ENCODE peak calls at places on chromosome 6, in eight cellular contexts. F is endothelial cell of umbilical vein, Y is right lobe of liver, D is PC-9, Q is psoas muscle, I is cardiac muscle cell, X is heart right ventricle, L is IMR-90. W is an unnamed sample.

GRCh38 chr6:160121558-160121957 is at the start of gene SLC22A1:
- DNase-seq in F (no peak), Q (no peak), Y (no peak), L (no peak), I (no peak), X (no peak), D (no peak), W (no peak)

GRCh38 chr6:154471609-154472362 is 38.7 kb downstream of the CNKSR3 start:
- DNase-seq in X (no peak), Q (no peak), Y (no peak), L (no peak), I (no peak), D (no peak), F (no peak), W (no peak)

GRCh38 chr6:126206504-126207246 is 133.2 kb upstream of the CENPW start:
- DNase-seq in I (no peak), L (no peak), X (no peak), F (no peak), Y (no peak), D (no peak), Q (no peak), W (no peak)

GRCh38 chr6:150876598-150876997 is 11.1 kb downstream of the MTHFD1L start:
- DNase-seq in I (no peak), D (no peak), Y (no peak), L (peak; percentile 37), X (peak; percentile 48), F (no peak), Q (peak; percentile 77), W (no peak)

GRCh38 chr6:36350681-36351091 is 14.0 kb upstream of the BNIP5 start:
- DNase-seq in L (peak; percentile 92), X (no peak), I (no peak), Q (no peak), Y (peak; percentile 34), F (peak; percentile 97), D (peak; percentile 80), W (no peak)

GRCh38 chr6:109892451-109893435 is 85.4 kb upstream of the GPR6 start:
- DNase-seq in F (no peak), Q (no peak), D (peak; percentile 98), X (no peak), L (no peak), I (no peak), Y (no peak), W (no peak)

GRCh38 chr6:153130515-153131036 is 506 bp downstream of the RGS17 start:
- DNase-seq in X (no peak), Y (no peak), D (no peak), F (no peak), I (peak; percentile 55), Q (no peak), L (no peak), W (no peak)

GRCh38 chr6:113930183-113930582 is 40.8 kb downstream of the HDAC2 start:
- DNase-seq in I (no peak), Y (no peak), L (no peak), D (no peak), F (no peak), Q (no peak), X (no peak), W (no peak)

GRCh38 chr6:168145747-168146596 is 67.0 kb upstream of the FRMD1 start:
- DNase-seq in L (no peak), Q (no peak), F (no peak), I (no peak), Y (no peak), X (no peak), D (no peak), W (no peak)

GRCh38 chr6:18883268-18883667 is 496.1 kb downstream of the RNF144B start:
- DNase-seq in D (no peak), I (no peak), F (no peak), Q (no peak), X (no peak), L (no peak), Y (no peak), W (no peak)

DNA sequence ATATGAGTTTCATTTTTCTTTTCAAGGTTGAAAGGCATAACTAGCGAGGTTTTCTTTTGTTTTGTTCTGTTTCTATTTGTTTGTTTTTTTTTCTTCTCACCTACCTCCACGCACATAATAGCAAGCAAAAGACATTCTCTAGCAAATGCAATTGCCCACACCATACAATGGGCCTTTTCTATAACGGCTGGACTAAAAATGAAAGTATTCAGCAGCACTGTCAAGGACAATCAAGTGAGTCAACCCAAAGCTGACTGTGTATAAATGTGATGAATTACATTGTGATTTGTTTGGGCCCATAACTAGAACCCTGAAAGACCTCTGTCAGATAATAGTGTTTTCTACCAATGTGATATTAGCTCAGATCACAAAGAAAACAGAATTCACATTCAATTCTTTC is 496.7 kb downstream of the RNF144B start:
- DNase-seq in Y (no peak), L (no peak), D (no peak), F (no peak), I (no peak), X (no peak), Q (no peak), W (no peak)
- H3K9me3 ChIP-seq in Y (no peaks in the 10 kb centered on the region), L (peaks cover 6% of the 10 kb centered on the region), D (no peaks in the 10 kb centered on the region), F (peaks cover 3% of the 10 kb centered on the region), I (no peaks in the 10 kb centered on the region), X (no peaks in the 10 kb centered on the region), Q (no peaks in the 10 kb centered on the region), W (no peaks in the 10 kb centered on the region)

GRCh38 chr6:85403331-85404015 is 46.4 kb upstream of the NT5E start:
- DNase-seq in I (no peak), D (peak; percentile 68), F (peak; percentile 90), X (no peak), Y (no peak), L (peak; percentile 92), Q (no peak), W (no peak)

GRCh38 chr6:85401186-85402062 is 48.5 kb upstream of the NT5E start:
- DNase-seq in Y (no peak), F (peak; percentile 29), L (no peak), X (no peak), Q (no peak), D (no peak), I (no peak), W (peak; percentile 2)

GRCh38 chr6:85402071-85402470 is 47.8 kb upstream of the NT5E start:
- DNase-seq in I (no peak), X (no peak), Q (no peak), F (no peak), Y (no peak), D (no peak), L (no peak), W (no peak)

GRCh38 chr6:85404497-85405174 is 45.2 kb upstream of the NT5E start:
- DNase-seq in I (no peak), Y (peak; percentile 46), F (peak; percentile 93), L (peak; percentile 95), D (peak; percentile 73), Q (no peak), X (no peak), W (no peak)

GRCh38 chr6:85402922-85403321 is 47.0 kb upstream of the NT5E start:
- DNase-seq in D (no peak), I (no peak), F (no peak), Y (no peak), X (no peak), Q (no peak), L (no peak), W (no peak)
- H3K4me1 ChIP-seq in D (peaks cover 51% of the 10 kb centered on the region), I (no peaks in the 10 kb centered on the region), F (peaks cover 55% of the 10 kb centered on the region), Y (peaks cover 11% of the 10 kb centered on the region), X (peaks cover 27% of the 10 kb centered on the region), Q (no peaks in the 10 kb centered on the region), L (peaks cover 41% of the 10 kb centered on the region), W (no peaks in the 10 kb centered on the region)

DNA sequence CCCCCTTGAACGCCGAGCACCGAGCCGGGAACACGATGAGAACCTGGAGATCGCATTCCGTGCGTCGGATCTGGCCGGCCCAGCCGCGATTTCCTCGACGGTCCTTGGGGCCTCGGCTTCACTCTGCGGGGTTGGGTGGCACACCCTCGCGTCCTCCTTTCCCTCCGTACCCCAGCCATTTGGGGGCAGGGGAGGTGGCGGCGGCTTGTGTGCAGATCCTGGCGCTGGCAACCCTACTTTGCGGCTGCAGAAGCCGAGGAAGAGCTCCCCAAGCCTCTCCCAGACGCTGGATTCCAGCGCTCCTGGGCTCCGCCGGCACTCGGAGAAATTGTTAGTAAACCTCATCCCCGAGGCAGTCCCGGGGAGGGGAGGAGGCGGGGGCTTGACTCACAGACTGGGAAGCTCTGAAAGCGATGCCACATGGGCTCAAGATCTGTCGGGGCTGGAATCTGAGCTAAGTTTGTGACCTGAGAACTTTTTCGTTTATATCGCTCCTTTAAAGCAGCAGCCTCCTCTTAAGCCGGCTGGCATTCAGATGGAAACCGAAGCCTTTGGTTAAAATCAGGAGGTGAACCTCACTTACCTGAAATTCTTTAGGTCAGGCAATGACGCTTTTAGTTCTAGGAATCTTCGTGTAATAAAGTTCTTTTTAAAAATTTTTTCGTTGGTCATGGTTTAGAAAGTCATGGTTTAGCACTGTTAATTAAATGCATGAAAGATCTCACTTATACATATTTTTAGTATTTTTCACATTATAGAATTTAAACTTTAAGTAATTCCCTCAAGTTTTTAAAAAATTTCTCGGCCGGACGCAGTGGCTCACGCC is 850 bp downstream of the DSE start:
- DNase-seq in Y (peak; percentile 67), F (peak; percentile 83), L (peak; percentile 94), D (peak; percentile 74), I (peak; percentile 81), Q (peak; percentile 91), X (peak; percentile 76), W (no peak)
- H3K4me3 ChIP-seq in Y (peak overlapping the region; percentile 73), F (peak overlapping the region; percentile 71), L (peak overlapping the region; percentile 63), D (peak overlapping the region; percentile 74), I (peak overlapping the region; percentile 71), Q (peak overlapping the region; percentile 97), X (peak overlapping the region; percentile 87), W (peak overlapping the region; percentile 57)

GRCh38 chr6:170142559-170142958 is 148.3 kb downstream of the DLL1 start:
- DNase-seq in L (no peak), D (no peak), Y (no peak), Q (no peak), F (no peak), I (no peak), X (no peak), W (no peak)

GRCh38 chr6:170144952-170145587 is 145.8 kb downstream of the DLL1 start:
- DNase-seq in L (no peak), X (no peak), D (no peak), Y (no peak), I (no peak), F (no peak), Q (no peak), W (no peak)

GRCh38 chr6:170140129-170140528 is 150.7 kb downstream of the DLL1 start:
- DNase-seq in D (no peak), X (no peak), Y (no peak), L (no peak), F (no peak), I (no peak), Q (no peak), W (no peak)

GRCh38 chr6:170146640-170147039 is 144.2 kb downstream of the DLL1 start:
- DNase-seq in I (no peak), D (no peak), X (no peak), F (no peak), L (no peak), Y (no peak), Q (peak; percentile 28), W (no peak)

DNA sequence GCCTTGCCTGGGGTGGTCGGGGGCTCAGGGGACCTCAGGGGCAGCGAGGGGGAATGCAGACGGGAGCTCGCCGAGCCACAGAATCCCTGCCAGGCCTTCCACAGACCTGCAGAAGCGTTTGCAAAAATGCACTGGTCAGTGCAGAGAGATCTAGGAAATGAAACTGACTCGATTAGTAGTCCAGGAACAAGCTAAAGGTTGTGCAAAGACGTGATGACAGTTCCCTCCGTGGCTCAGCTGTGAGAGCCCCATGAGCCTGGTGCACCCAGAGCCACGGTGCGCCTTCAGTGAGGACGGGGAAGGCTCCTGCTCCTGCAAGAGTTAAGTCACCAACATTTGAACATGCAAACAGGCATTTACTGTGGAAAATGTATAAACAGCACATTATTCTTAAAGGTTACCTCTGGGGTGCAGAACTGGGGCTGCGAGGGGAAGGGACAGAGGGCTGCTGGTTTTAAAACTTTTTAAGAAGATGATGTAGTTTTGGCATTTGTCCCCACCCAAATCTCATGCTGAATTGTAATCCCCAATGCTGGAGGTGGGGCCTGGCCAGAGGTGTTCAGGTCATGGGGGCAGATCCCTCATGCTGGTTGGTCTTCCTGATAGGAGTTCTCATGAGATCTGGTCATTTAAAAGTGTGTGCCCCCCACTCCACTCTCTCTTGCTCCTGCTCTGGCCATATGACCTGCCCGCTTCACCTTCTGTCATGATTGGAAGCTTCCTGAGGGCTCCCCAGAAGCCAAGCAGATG is 147.3 kb downstream of the DLL1 start:
- DNase-seq in F (no peak), I (no peak), D (no peak), Y (no peak), X (no peak), Q (no peak), L (no peak), W (no peak)
- H3K9me3 ChIP-seq in F (no peaks in the 10 kb centered on the region), I (no peaks in the 10 kb centered on the region), D (no peaks in the 10 kb centered on the region), Y (no peaks in the 10 kb centered on the region), X (peaks cover 7% of the 10 kb centered on the region), Q (no peaks in the 10 kb centered on the region), L (peaks cover 26% of the 10 kb centered on the region), W (no peaks in the 10 kb centered on the region)

W was measured in CD4-positive, CD25-positive, alpha-beta regulatory T cell.